ENCODE peak calls at places on chromosomes 3 and 15, in eight cellular contexts. W is type B pancreatic cell, P is left ventricle myocardium inferior, D is WTC11, L is coronary artery, K is endodermal cell, F is cardiac fibroblast, H is mammary epithelial cell. A is an unnamed sample.

GRCh38 chr3:177733936-177734335 is 536.7 kb upstream of the TBL1XR1 start:
- DNase-seq in D (no peak), F (no peak), H (no peak), L (no peak), P (no peak), W (no peak), K (no peak), A (no peak)

GRCh38 chr3:184354121-184354728 is 7.2 kb downstream of the CLCN2 start:
- DNase-seq in F (peak; percentile 44), W (no peak), K (peak; percentile 90), D (peak; percentile 74), P (no peak), L (no peak), H (no peak), A (no peak)

GRCh38 chr3:184467171-184467570 is 87.3 kb downstream of the CHRD start:
- DNase-seq in L (no peak), W (no peak), P (no peak), F (no peak), D (no peak), K (no peak), H (no peak), A (no peak)

GRCh38 chr3:172174396-172175253 is 135.2 kb downstream of the FNDC3B start:
- DNase-seq in D (no peak), F (no peak), W (no peak), L (no peak), H (no peak), K (peak; percentile 76), P (no peak), A (no peak)

GRCh38 chr3:50264389-50264963 is 4.5 kb upstream of the SEMA3B start:
- DNase-seq in K (peak; percentile 98), H (no peak), W (peak; percentile 89), F (peak; percentile 95), P (peak; percentile 78), L (peak; percentile 96), D (peak; percentile 92), A (peak; percentile 76)

GRCh38 chr3:142646020-142646783 is 50.0 kb downstream of the PLS1 start:
- DNase-seq in P (no peak), F (no peak), L (no peak), H (peak; percentile 66), D (no peak), W (no peak), K (no peak), A (no peak)

GRCh38 chr15:45863881-45864580 is 229.2 kb downstream of the SQOR start:
- DNase-seq in K (no peak), D (no peak), W (no peak), L (no peak), P (no peak), F (no peak), H (peak; percentile 71), A (no peak)

GRCh38 chr3:129052675-129053074 is 7.9 kb upstream of the GP9 start:
- DNase-seq in P (peak; percentile 77), F (peak; percentile 48), L (peak; percentile 74), D (no peak), W (no peak), H (no peak), K (peak; percentile 35), A (no peak)

GRCh38 chr15:40763801-40764765 is at the start of gene GCHFR:
- DNase-seq in W (peak; percentile 82), L (peak; percentile 91), K (peak; percentile 91), D (peak; percentile 81), P (peak; percentile 78), H (peak; percentile 36), F (peak; percentile 74), A (no peak)

GRCh38 chr3:94226058-94226457 is 163.2 kb downstream of the NSUN3 start:
- DNase-seq in D (no peak), W (no peak), F (peak; percentile 11), K (no peak), P (no peak), L (no peak), H (peak; percentile 82), A (no peak)

GRCh38 chr3:133930341-133930933 is 34.8 kb upstream of the RAB6B start:
- DNase-seq in H (peak; percentile 47), D (no peak), K (peak; percentile 59), F (peak; percentile 90), W (peak; percentile 45), P (no peak), L (no peak), A (peak; percentile 41)

GRCh38 chr15:89112341-89112971 is 24.2 kb downstream of the ABHD2 start:
- DNase-seq in F (no peak), D (no peak), L (no peak), P (peak; percentile 51), H (no peak), W (no peak), K (no peak), A (peak; percentile 72)

GRCh38 chr3:129690963-129691362 is 84.5 kb upstream of the PLXND1 start:
- DNase-seq in D (no peak), W (no peak), H (no peak), P (no peak), L (no peak), K (no peak), F (no peak), A (no peak)

GRCh38 chr3:112382543-112383160 is 49.7 kb downstream of the CD200 start:
- DNase-seq in P (no peak), L (no peak), F (no peak), H (no peak), K (no peak), W (no peak), D (no peak), A (no peak)

GRCh38 chr3:19190136-19190535 is 41.8 kb downstream of the KCNH8 start:
- DNase-seq in D (no peak), W (no peak), P (no peak), H (no peak), L (no peak), K (no peak), F (no peak), A (no peak)

GRCh38 chr3:157156844-157157635 is 2.9 kb downstream of the CCNL1 start:
- DNase-seq in H (no peak), D (no peak), F (peak; percentile 50), P (no peak), L (no peak), K (no peak), W (no peak), A (no peak)

GRCh38 chr3:36635731-36636130 is 128.6 kb downstream of the DCLK3 start:
- DNase-seq in D (no peak), P (no peak), H (peak; percentile 86), F (no peak), K (no peak), W (no peak), L (no peak), A (no peak)

GRCh38 chr15:59443341-59444081 is 5.5 kb downstream of the FAM81A start:
- DNase-seq in K (peak; percentile 47), H (no peak), W (no peak), F (no peak), D (no peak), L (no peak), P (no peak), A (no peak)

GRCh38 chr3:146589899-146590508 is 15.1 kb downstream of the PLSCR5 start:
- DNase-seq in L (no peak), K (no peak), P (no peak), D (no peak), F (peak; percentile 70), W (no peak), H (peak; percentile 36), A (peak; percentile 27)
- TF ChIP-seq CTCF in L (peak; percentile 37), K (peak; percentile 81), P (peak; percentile 67), D (no peak), F (peak; percentile 43), W (peak; percentile 82), H (peak; percentile 68), A (peak; percentile 68)

GRCh38 chr15:36941798-36942197 is 158.6 kb downstream of the MEIS2 start:
- DNase-seq in K (no peak), F (no peak), W (no peak), H (no peak), D (no peak), L (no peak), P (no peak), A (no peak)

GRCh38 chr15:36942248-36942827 is 158.0 kb downstream of the MEIS2 start:
- DNase-seq in D (no peak), F (no peak), P (no peak), K (no peak), H (no peak), L (no peak), W (no peak), A (no peak)

GRCh38 chr15:36940636-36941285 is 159.6 kb downstream of the MEIS2 start:
- DNase-seq in K (no peak), F (no peak), D (no peak), P (no peak), W (no peak), L (no peak), H (no peak), A (no peak)

GRCh38 chr15:36947035-36947719 is 153.2 kb downstream of the MEIS2 start:
- DNase-seq in F (no peak), K (no peak), H (no peak), D (no peak), W (no peak), P (no peak), L (no peak), A (no peak)

DNA sequence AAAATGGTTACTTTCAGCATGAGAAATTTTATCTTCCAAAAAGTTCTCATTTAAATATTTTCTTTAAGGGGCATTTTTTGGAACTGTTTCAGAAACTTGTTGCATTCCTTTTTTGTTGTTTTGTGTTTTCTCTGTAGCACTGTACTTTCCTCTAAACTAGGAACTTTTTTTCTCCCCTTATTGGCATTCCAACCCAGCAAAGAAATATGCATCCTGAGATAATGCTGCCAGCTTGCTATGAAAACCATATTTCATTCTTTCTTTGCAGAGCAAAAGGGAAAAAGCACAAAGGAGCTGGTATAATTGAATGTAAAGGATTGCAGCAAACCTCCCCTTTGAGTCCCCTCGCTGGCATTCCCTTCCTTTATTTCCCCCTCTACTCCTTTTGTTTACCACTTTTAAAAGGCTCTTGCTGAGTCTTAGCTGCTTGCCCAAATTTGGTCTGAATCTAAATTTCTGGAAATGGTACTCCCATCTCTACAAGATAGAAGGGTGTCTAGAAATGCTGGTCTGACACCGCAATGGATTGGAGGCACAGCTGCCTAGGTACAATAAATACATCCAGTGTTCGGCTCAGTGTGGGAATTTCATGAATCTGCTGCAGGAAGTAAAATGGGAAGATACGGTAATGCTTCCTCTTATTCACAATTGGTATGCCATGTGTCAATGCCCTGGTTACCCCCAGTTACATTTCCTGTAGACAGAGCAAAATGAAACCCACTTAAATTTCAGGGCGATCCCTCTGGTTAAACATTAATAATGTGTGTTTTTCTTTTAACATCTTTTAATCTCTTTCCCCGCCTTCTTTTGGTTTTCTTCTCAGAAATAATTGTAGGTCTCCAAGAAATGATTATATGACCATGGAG is 156.6 kb downstream of the MEIS2 start:
- DNase-seq in H (no peak), W (no peak), D (no peak), L (no peak), F (peak; percentile 57), K (no peak), P (no peak), A (no peak)
- TF ChIP-seq CTCF in H (no peak), W (no peak), D (no peak), L (no peak), F (no peak), K (no peak), P (no peak), A (no peak)

GRCh38 chr15:38740206-38740605 is 175.6 kb upstream of the RASGRP1 start:
- DNase-seq in P (no peak), W (no peak), K (no peak), H (no peak), L (no peak), D (no peak), F (no peak), A (no peak)

GRCh38 chr15:38736686-38737085 is 172.1 kb upstream of the RASGRP1 start:
- DNase-seq in H (no peak), W (no peak), D (no peak), L (no peak), P (no peak), K (no peak), F (no peak), A (no peak)
- TF ChIP-seq CTCF in H (no peak), W (no peak), D (no peak), L (no peak), P (no peak), K (no peak), F (no peak), A (no peak)

GRCh38 chr15:63380151-63380827 is 1.4 kb downstream of the CA12 start:
- DNase-seq in D (no peak), H (no peak), L (no peak), W (no peak), F (no peak), K (no peak), P (no peak), A (no peak)
- TF ChIP-seq CTCF in D (no peak), H (no peak), L (no peak), W (no peak), F (no peak), K (no peak), P (no peak), A (no peak)

A was measured in HCT116.